ENCODE peak calls at places on chromosomes 16 and 17, in four cellular contexts. A is hepatocyte; N is activated CD4-positive, CD25-positive, alpha-beta regulatory T cell; U is iPS DF 19.7. D is an unnamed sample.
A peak's percentile ranks its signal among the peaks of the same experiment; 100 is the strongest.

GRCh38 chr16:79873825-79874224 is 273.3 kb upstream of the MAF start:
- DNase-seq in N (no peak), U (no peak), A (no peak), D (no peak)

GRCh38 chr16:87416826-87417471 is 24.8 kb downstream of the MAP1LC3B start:
- DNase-seq in N (no peak), U (no peak), A (peak; percentile 52), D (no peak)

GRCh38 chr17:34728771-34729310 is 149.5 kb downstream of the TMEM132E start:
- DNase-seq in N (no peak), U (no peak), A (no peak), D (no peak)

GRCh38 chr17:67628580-67629013 is 89.1 kb upstream of the NOL11 start:
- DNase-seq in U (no peak), A (no peak), N (no peak), D (no peak)

GRCh38 chr16:85417156-85417860 is 195.8 kb upstream of the GSE1 start:
- DNase-seq in N (no peak), U (no peak), A (no peak), D (no peak)

GRCh38 chr17:59026176-59026939 is 80.3 kb downstream of the TRIM37 start:
- DNase-seq in N (no peak), A (no peak), U (no peak), D (no peak)

GRCh38 chr16:74577882-74578366 is 29.0 kb downstream of the GLG1 start:
- DNase-seq in A (no peak), U (no peak), N (no peak), D (no peak)

GRCh38 chr17:17666111-17666714 is 15.0 kb upstream of the RAI1 start:
- DNase-seq in N (no peak), U (no peak), A (no peak), D (no peak)

GRCh38 chr17:41717408-41718286 is 5.5 kb downstream of the GAST start:
- DNase-seq in A (peak; percentile 50), N (no peak), U (no peak), D (no peak)

GRCh38 chr16:57579361-57579665 is 36.9 kb downstream of the ADGRG5 start:
- DNase-seq in A (no peak), U (no peak), N (no peak), D (no peak)

GRCh38 chr17:15171433-15172047 is 93.6 kb downstream of the PMP22 start:
- DNase-seq in N (no peak), U (peak; percentile 17), A (peak; percentile 85), D (peak; percentile 4)

GRCh38 chr16:47016700-47017133 is 43.2 kb upstream of the DNAJA2 start:
- DNase-seq in U (no peak), A (no peak), N (no peak), D (no peak)